ENCODE peak calls at places on chromosomes 4 and X, in eight cellular contexts. One of them, this sample, is unnamed.

GRCh38 chr4:153060191-153060590 is 124.1 kb downstream of the FHDC1 start:
- DNase-seq in epithelial cell of esophagus: no peak
- DNase-seq in NB4: no peak
- DNase-seq in nephron progenitor cell: no peak
- DNase-seq in heart left ventricle: no peak
- DNase-seq in foreskin fibroblast: no peak
- DNase-seq in H9: no peak
- DNase-seq in AG10803: no peak
- DNase-seq in this sample: no peak

GRCh38 chr4:188691811-188692210 is 552.6 kb downstream of the TRIML1 start:
- DNase-seq in epithelial cell of esophagus: peak
- DNase-seq in H9: no peak
- DNase-seq in NB4: no peak
- DNase-seq in AG10803: no peak
- DNase-seq in foreskin fibroblast: no peak
- DNase-seq in heart left ventricle: no peak
- DNase-seq in nephron progenitor cell: no peak
- DNase-seq in this sample: no peak

GRCh38 chr4:38365261-38365660 is 298.7 kb upstream of the KLF3 start:
- DNase-seq in heart left ventricle: no peak
- DNase-seq in nephron progenitor cell: no peak
- DNase-seq in epithelial cell of esophagus: no peak
- DNase-seq in NB4: no peak
- DNase-seq in foreskin fibroblast: no peak
- DNase-seq in AG10803: no peak
- DNase-seq in H9: no peak
- DNase-seq in this sample: no peak

GRCh38 chrX:9324676-9325075 is 140.2 kb upstream of the TBL1X start:
- DNase-seq in heart left ventricle: no peak
- DNase-seq in AG10803: no peak
- DNase-seq in epithelial cell of esophagus: peak
- DNase-seq in nephron progenitor cell: no peak
- DNase-seq in foreskin fibroblast: no peak
- DNase-seq in H9: no peak
- DNase-seq in NB4: no peak
- DNase-seq in this sample: no peak

GRCh38 chr4:187179086-187180070 is 455.7 kb upstream of the FAT1 start:
- DNase-seq in heart left ventricle: no peak
- DNase-seq in NB4: no peak
- DNase-seq in H9: no peak
- DNase-seq in foreskin fibroblast: no peak
- DNase-seq in nephron progenitor cell: no peak
- DNase-seq in epithelial cell of esophagus: no peak
- DNase-seq in AG10803: no peak
- DNase-seq in this sample: no peak

GRCh38 chr4:66688674-66689073 is 856.6 kb downstream of the CENPC start:
- DNase-seq in foreskin fibroblast: no peak
- DNase-seq in epithelial cell of esophagus: peak
- DNase-seq in nephron progenitor cell: no peak
- DNase-seq in AG10803: peak
- DNase-seq in NB4: peak
- DNase-seq in H9: no peak
- DNase-seq in heart left ventricle: no peak
- DNase-seq in this sample: peak

GRCh38 chr4:6342530-6343293 is 73.1 kb downstream of the WFS1 start:
- DNase-seq in nephron progenitor cell: no peak
- DNase-seq in foreskin fibroblast: no peak
- DNase-seq in H9: no peak
- DNase-seq in epithelial cell of esophagus: no peak
- DNase-seq in heart left ventricle: peak
- DNase-seq in NB4: no peak
- DNase-seq in AG10803: no peak
- DNase-seq in this sample: no peak

GRCh38 chr4:95415346-95415771 is 133.4 kb downstream of the UNC5C start:
- DNase-seq in NB4: no peak
- DNase-seq in heart left ventricle: no peak
- DNase-seq in foreskin fibroblast: no peak
- DNase-seq in epithelial cell of esophagus: peak
- DNase-seq in AG10803: no peak
- DNase-seq in H9: no peak
- DNase-seq in nephron progenitor cell: no peak
- DNase-seq in this sample: no peak

GRCh38 chr4:48913346-48913745 is 6.8 kb upstream of the OCIAD2 start:
- DNase-seq in NB4: no peak
- DNase-seq in nephron progenitor cell: no peak
- DNase-seq in heart left ventricle: no peak
- DNase-seq in foreskin fibroblast: peak
- DNase-seq in H9: no peak
- DNase-seq in AG10803: peak
- DNase-seq in epithelial cell of esophagus: peak
- DNase-seq in this sample: peak

GRCh38 chr4:26866203-26866602 is 5.6 kb downstream of the STIM2 start:
- DNase-seq in epithelial cell of esophagus: no peak
- DNase-seq in AG10803: no peak
- DNase-seq in nephron progenitor cell: no peak
- DNase-seq in heart left ventricle: no peak
- DNase-seq in NB4: no peak
- DNase-seq in H9: no peak
- DNase-seq in foreskin fibroblast: no peak
- DNase-seq in this sample: no peak

GRCh38 chr4:19945979-19946380 is 305.7 kb upstream of the SLIT2 start:
- DNase-seq in NB4: peak
- DNase-seq in heart left ventricle: no peak
- DNase-seq in epithelial cell of esophagus: peak
- DNase-seq in foreskin fibroblast: peak
- DNase-seq in AG10803: peak
- DNase-seq in nephron progenitor cell: no peak
- DNase-seq in H9: no peak
- DNase-seq in this sample: peak

GRCh38 chr4:118177121-118177520 is 142.8 kb downstream of the NDST3 start:
- DNase-seq in nephron progenitor cell: no peak
- DNase-seq in heart left ventricle: no peak
- DNase-seq in H9: no peak
- DNase-seq in foreskin fibroblast: peak
- DNase-seq in AG10803: peak
- DNase-seq in NB4: no peak
- DNase-seq in epithelial cell of esophagus: no peak
- DNase-seq in this sample: peak

GRCh38 chrX:73987166-73987565 is 316.8 kb upstream of the ZCCHC13 start:
- DNase-seq in NB4: no peak
- DNase-seq in AG10803: no peak
- DNase-seq in nephron progenitor cell: no peak
- DNase-seq in H9: no peak
- DNase-seq in foreskin fibroblast: no peak
- DNase-seq in epithelial cell of esophagus: no peak
- DNase-seq in heart left ventricle: no peak
- DNase-seq in this sample: no peak

GRCh38 chrX:71195959-71196727 is 26.9 kb upstream of the GJB1 start:
- DNase-seq in epithelial cell of esophagus: no peak
- DNase-seq in H9: peak
- DNase-seq in NB4: peak
- DNase-seq in foreskin fibroblast: no peak
- DNase-seq in AG10803: no peak
- DNase-seq in heart left ventricle: no peak
- DNase-seq in nephron progenitor cell: no peak
- DNase-seq in this sample: no peak

GRCh38 chrX:9997524-9997923 is 30.4 kb downstream of the CLDN34 start:
- DNase-seq in heart left ventricle: no peak
- DNase-seq in H9: no peak
- DNase-seq in epithelial cell of esophagus: no peak
- DNase-seq in nephron progenitor cell: no peak
- DNase-seq in foreskin fibroblast: no peak
- DNase-seq in NB4: no peak
- DNase-seq in AG10803: no peak
- DNase-seq in this sample: no peak

GRCh38 chr4:16126714-16127113 is 42.9 kb upstream of the PROM1 start:
- DNase-seq in foreskin fibroblast: no peak
- DNase-seq in AG10803: no peak
- DNase-seq in nephron progenitor cell: no peak
- DNase-seq in H9: no peak
- DNase-seq in NB4: no peak
- DNase-seq in heart left ventricle: no peak
- DNase-seq in epithelial cell of esophagus: no peak
- DNase-seq in this sample: no peak

GRCh38 chr4:16133406-16133805 is 49.6 kb upstream of the PROM1 start:
- DNase-seq in NB4: no peak
- DNase-seq in foreskin fibroblast: no peak
- DNase-seq in AG10803: no peak
- DNase-seq in epithelial cell of esophagus: no peak
- DNase-seq in H9: no peak
- DNase-seq in heart left ventricle: no peak
- DNase-seq in nephron progenitor cell: no peak
- DNase-seq in this sample: no peak

GRCh38 chr4:16136321-16136720 is 52.5 kb upstream of the PROM1 start:
- DNase-seq in epithelial cell of esophagus: no peak
- DNase-seq in foreskin fibroblast: no peak
- DNase-seq in NB4: no peak
- DNase-seq in AG10803: peak
- DNase-seq in H9: no peak
- DNase-seq in nephron progenitor cell: no peak
- DNase-seq in heart left ventricle: no peak
- DNase-seq in this sample: no peak

GRCh38 chr4:16129336-16129735 is 45.5 kb upstream of the PROM1 start:
- DNase-seq in heart left ventricle: peak
- DNase-seq in H9: no peak
- DNase-seq in NB4: no peak
- DNase-seq in epithelial cell of esophagus: no peak
- DNase-seq in nephron progenitor cell: no peak
- DNase-seq in AG10803: no peak
- DNase-seq in foreskin fibroblast: no peak
- DNase-seq in this sample: no peak

GRCh38 chr4:16131293-16131692 is 47.5 kb upstream of the PROM1 start:
- DNase-seq in heart left ventricle: no peak
- DNase-seq in foreskin fibroblast: no peak
- DNase-seq in epithelial cell of esophagus: no peak
- DNase-seq in AG10803: no peak
- DNase-seq in NB4: no peak
- DNase-seq in nephron progenitor cell: no peak
- DNase-seq in H9: no peak
- DNase-seq in this sample: no peak
- TF ChIP-seq CTCF in heart left ventricle: no peak
- TF ChIP-seq CTCF in foreskin fibroblast: no peak
- TF ChIP-seq CTCF in epithelial cell of esophagus: no peak
- TF ChIP-seq CTCF in AG10803: no peak
- TF ChIP-seq CTCF in NB4: no peak
- TF ChIP-seq CTCF in nephron progenitor cell: no peak
- TF ChIP-seq CTCF in H9: no peak
- TF ChIP-seq CTCF in this sample: no peak

DNA sequence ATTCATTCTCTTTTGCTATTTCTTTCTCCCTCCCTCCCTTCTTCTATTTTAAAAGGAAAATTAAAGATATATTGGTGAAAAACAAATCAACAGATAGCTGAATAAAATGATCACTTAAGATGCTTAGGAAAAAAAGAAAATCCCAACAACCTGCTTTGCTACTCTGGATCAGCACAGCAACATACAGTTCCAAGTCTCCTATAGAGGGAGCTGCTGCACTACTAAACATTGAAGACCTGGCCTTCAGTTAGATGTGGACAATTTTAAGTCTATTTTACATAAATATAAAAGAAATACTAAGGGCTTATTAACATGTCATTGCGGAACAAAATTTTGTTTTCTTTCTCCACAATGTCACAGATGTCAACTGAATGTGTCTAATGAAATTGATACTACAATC is 226.4 kb downstream of the MAGEB5 start:
- DNase-seq in heart left ventricle: no peak
- DNase-seq in foreskin fibroblast: no peak
- DNase-seq in nephron progenitor cell: no peak
- DNase-seq in epithelial cell of esophagus: peak
- DNase-seq in AG10803: peak
- DNase-seq in H9: no peak
- DNase-seq in NB4: peak
- DNase-seq in this sample: no peak
- TF ChIP-seq CTCF in heart left ventricle: no peak
- TF ChIP-seq CTCF in foreskin fibroblast: peak
- TF ChIP-seq CTCF in nephron progenitor cell: peak
- TF ChIP-seq CTCF in epithelial cell of esophagus: peak
- TF ChIP-seq CTCF in AG10803: peak
- TF ChIP-seq CTCF in H9: peak
- TF ChIP-seq CTCF in NB4: peak
- TF ChIP-seq CTCF in this sample: no peak

GRCh38 chrX:131739823-131740222 is 195.9 kb downstream of the OR13H1 start:
- DNase-seq in AG10803: no peak
- DNase-seq in H9: no peak
- DNase-seq in nephron progenitor cell: no peak
- DNase-seq in NB4: peak
- DNase-seq in epithelial cell of esophagus: peak
- DNase-seq in heart left ventricle: no peak
- DNase-seq in foreskin fibroblast: no peak
- DNase-seq in this sample: no peak

GRCh38 chrX:131735127-131735526 is 191.3 kb downstream of the OR13H1 start:
- DNase-seq in foreskin fibroblast: no peak
- DNase-seq in AG10803: no peak
- DNase-seq in heart left ventricle: no peak
- DNase-seq in NB4: no peak
- DNase-seq in H9: no peak
- DNase-seq in nephron progenitor cell: no peak
- DNase-seq in epithelial cell of esophagus: peak
- DNase-seq in this sample: no peak

GRCh38 chrX:131729295-131729694 is 185.4 kb downstream of the OR13H1 start:
- DNase-seq in nephron progenitor cell: no peak
- DNase-seq in heart left ventricle: no peak
- DNase-seq in H9: no peak
- DNase-seq in epithelial cell of esophagus: no peak
- DNase-seq in foreskin fibroblast: no peak
- DNase-seq in NB4: no peak
- DNase-seq in AG10803: no peak
- DNase-seq in this sample: no peak

GRCh38 chrX:131734621-131735020 is 190.7 kb downstream of the OR13H1 start:
- DNase-seq in epithelial cell of esophagus: no peak
- DNase-seq in heart left ventricle: no peak
- DNase-seq in AG10803: no peak
- DNase-seq in foreskin fibroblast: no peak
- DNase-seq in nephron progenitor cell: no peak
- DNase-seq in NB4: no peak
- DNase-seq in H9: no peak
- DNase-seq in this sample: no peak
- TF ChIP-seq CTCF in epithelial cell of esophagus: no peak
- TF ChIP-seq CTCF in heart left ventricle: peak
- TF ChIP-seq CTCF in AG10803: no peak
- TF ChIP-seq CTCF in foreskin fibroblast: no peak
- TF ChIP-seq CTCF in nephron progenitor cell: no peak
- TF ChIP-seq CTCF in NB4: no peak
- TF ChIP-seq CTCF in H9: no peak
- TF ChIP-seq CTCF in this sample: no peak

DNA sequence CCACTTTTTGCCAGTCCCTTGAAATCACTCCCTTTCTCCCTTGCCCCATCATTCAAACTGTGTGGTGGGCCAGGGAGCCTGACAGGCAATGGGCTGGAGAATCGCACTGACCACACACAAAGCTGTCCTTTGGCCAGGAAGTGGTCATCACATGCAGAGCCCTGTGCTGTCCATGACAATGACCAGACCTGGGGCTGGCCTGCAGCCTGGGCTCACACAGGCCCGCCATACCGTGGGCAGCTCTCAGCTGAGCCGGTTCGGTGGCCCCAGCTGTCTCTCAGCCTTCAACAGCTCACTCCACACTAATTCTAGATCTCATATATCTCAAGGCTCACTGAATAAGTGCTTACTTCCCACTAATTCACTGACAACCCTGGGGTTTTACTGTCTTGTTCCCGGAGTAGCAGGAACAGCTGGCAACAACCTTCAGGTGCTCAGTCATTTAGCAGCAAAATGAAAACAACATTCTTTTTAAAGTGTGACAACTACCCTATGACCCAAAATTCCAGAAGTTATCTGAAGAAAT is 48.0 kb downstream of the USP46 start:
- DNase-seq in foreskin fibroblast: no peak
- DNase-seq in heart left ventricle: peak
- DNase-seq in AG10803: no peak
- DNase-seq in nephron progenitor cell: no peak
- DNase-seq in H9: no peak
- DNase-seq in epithelial cell of esophagus: no peak
- DNase-seq in NB4: no peak
- DNase-seq in this sample: no peak
- TF ChIP-seq CTCF in foreskin fibroblast: no peak
- TF ChIP-seq CTCF in heart left ventricle: no peak
- TF ChIP-seq CTCF in AG10803: no peak
- TF ChIP-seq CTCF in nephron progenitor cell: no peak
- TF ChIP-seq CTCF in H9: no peak
- TF ChIP-seq CTCF in epithelial cell of esophagus: no peak
- TF ChIP-seq CTCF in NB4: no peak
- TF ChIP-seq CTCF in this sample: no peak

This sample was measured in HFFc6.